ENCODE peak calls at places on chromosomes 3 and 15, in four cellular contexts. One of them, this sample, is unnamed.

GRCh38 chr3:46566040-46566631 is at the start of gene LRRC2:
- DNase-seq in stomach: peak
- DNase-seq in K562: no peak
- DNase-seq in esophagus muscularis mucosa: no peak
- DNase-seq in this sample: no peak

GRCh38 chr15:78992416-78993256 is 47.8 kb upstream of the CTSH start:
- DNase-seq in stomach: no peak
- DNase-seq in K562: no peak
- DNase-seq in esophagus muscularis mucosa: no peak
- DNase-seq in this sample: peak

GRCh38 chr3:123920383-123920782 is 36.3 kb upstream of the MYLK start:
- DNase-seq in stomach: no peak
- DNase-seq in K562: no peak
- DNase-seq in esophagus muscularis mucosa: no peak
- DNase-seq in this sample: no peak

GRCh38 chr3:189664311-189664710 is 33.1 kb downstream of the TP63 start:
- DNase-seq in stomach: no peak
- DNase-seq in K562: no peak
- DNase-seq in esophagus muscularis mucosa: no peak
- DNase-seq in this sample: no peak

GRCh38 chr15:67433495-67434099 is 87.3 kb upstream of the C15orf61 start:
- DNase-seq in stomach: peak
- DNase-seq in K562: peak
- DNase-seq in esophagus muscularis mucosa: no peak
- DNase-seq in this sample: peak

GRCh38 chr3:50616003-50616769 is 765 bp upstream of the MAPKAPK3 start:
- DNase-seq in stomach: peak
- DNase-seq in K562: peak
- DNase-seq in esophagus muscularis mucosa: peak
- DNase-seq in this sample: peak

GRCh38 chr3:64351713-64352595 is 126.7 kb upstream of the PRICKLE2 start:
- DNase-seq in stomach: peak
- DNase-seq in K562: no peak
- DNase-seq in esophagus muscularis mucosa: peak
- DNase-seq in this sample: no peak

GRCh38 chr3:122466701-122467240 is 48.0 kb downstream of the KPNA1 start:
- DNase-seq in stomach: no peak
- DNase-seq in K562: no peak
- DNase-seq in esophagus muscularis mucosa: no peak
- DNase-seq in this sample: no peak

GRCh38 chr15:80783275-80783674 is 4.1 kb downstream of the CEMIP start:
- DNase-seq in stomach: no peak
- DNase-seq in K562: no peak
- DNase-seq in esophagus muscularis mucosa: no peak
- DNase-seq in this sample: no peak

GRCh38 chr15:99432271-99433025 is 133.3 kb upstream of the MEF2A start:
- DNase-seq in stomach: no peak
- DNase-seq in K562: no peak
- DNase-seq in esophagus muscularis mucosa: no peak
- DNase-seq in this sample: no peak

GRCh38 chr3:194879126-194879887 is 193.6 kb downstream of the FAM43A start:
- DNase-seq in stomach: no peak
- DNase-seq in K562: no peak
- DNase-seq in esophagus muscularis mucosa: peak
- DNase-seq in this sample: no peak

GRCh38 chr3:32451049-32451659 is 51.5 kb downstream of the CMTM6 start:
- DNase-seq in stomach: peak
- DNase-seq in K562: no peak
- DNase-seq in esophagus muscularis mucosa: peak
- DNase-seq in this sample: no peak

GRCh38 chr3:129001101-129001816 is at the start of gene EFCC1:
- DNase-seq in stomach: no peak
- DNase-seq in K562: peak
- DNase-seq in esophagus muscularis mucosa: no peak
- DNase-seq in this sample: peak

GRCh38 chr3:122577409-122578028 is at the start of gene PARP15:
- DNase-seq in stomach: no peak
- DNase-seq in K562: no peak
- DNase-seq in esophagus muscularis mucosa: no peak
- DNase-seq in this sample: no peak

GRCh38 chr3:113697192-113698090 is 999 bp upstream of the USF3 start:
- DNase-seq in stomach: no peak
- DNase-seq in K562: no peak
- DNase-seq in esophagus muscularis mucosa: no peak
- DNase-seq in this sample: no peak

GRCh38 chr3:13057641-13058040 is 15.6 kb downstream of the IQSEC1 start:
- DNase-seq in stomach: no peak
- DNase-seq in K562: no peak
- DNase-seq in esophagus muscularis mucosa: no peak
- DNase-seq in this sample: no peak
- TF ChIP-seq EP300 in stomach: no peak
- TF ChIP-seq EP300 in K562: no peak
- TF ChIP-seq EP300 in esophagus muscularis mucosa: no peak
- TF ChIP-seq EP300 in this sample: no peak

GRCh38 chr3:39140341-39140971 is 12.9 kb downstream of the CSRNP1 start:
- DNase-seq in stomach: no peak
- DNase-seq in K562: no peak
- DNase-seq in esophagus muscularis mucosa: no peak
- DNase-seq in this sample: no peak

GRCh38 chr3:39139442-39139841 is 13.9 kb downstream of the CSRNP1 start:
- DNase-seq in stomach: no peak
- DNase-seq in K562: no peak
- DNase-seq in esophagus muscularis mucosa: no peak
- DNase-seq in this sample: no peak

GRCh38 chr3:39143051-39143885 is 10.1 kb downstream of the CSRNP1 start:
- DNase-seq in stomach: no peak
- DNase-seq in K562: no peak
- DNase-seq in esophagus muscularis mucosa: no peak
- DNase-seq in this sample: no peak

GRCh38 chr3:39142067-39142466 is 11.3 kb downstream of the CSRNP1 start:
- DNase-seq in stomach: peak
- DNase-seq in K562: no peak
- DNase-seq in esophagus muscularis mucosa: no peak
- DNase-seq in this sample: no peak

GRCh38 chr3:39141211-39141995 is 12.0 kb downstream of the CSRNP1 start:
- DNase-seq in stomach: peak
- DNase-seq in K562: no peak
- DNase-seq in esophagus muscularis mucosa: no peak
- DNase-seq in this sample: no peak
- TF ChIP-seq POLR2A in stomach: no peak
- TF ChIP-seq POLR2A in K562: peak
- TF ChIP-seq POLR2A in esophagus muscularis mucosa: no peak
- TF ChIP-seq POLR2A in this sample: no peak

DNA sequence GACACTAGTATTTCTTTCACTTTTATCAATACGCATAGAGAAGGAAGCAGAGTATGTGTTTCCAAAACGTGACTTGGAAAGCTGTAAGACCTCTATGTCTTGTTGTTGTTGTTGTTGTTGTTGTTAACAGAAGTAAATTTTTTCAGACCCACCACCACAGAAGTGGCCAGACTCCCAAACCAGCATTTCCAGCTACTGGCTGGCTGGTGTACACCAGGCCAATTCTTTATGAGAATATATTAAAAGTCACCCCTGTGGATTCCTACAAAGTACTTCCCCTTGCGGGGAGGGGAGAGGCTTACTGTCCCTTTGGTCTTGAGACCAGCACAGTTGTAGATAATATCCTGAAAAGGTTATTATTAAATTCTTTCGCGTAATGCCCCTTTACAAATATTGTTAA is 1.6 kb upstream of the FOXP1 start:
- DNase-seq in stomach: no peak
- DNase-seq in K562: peak
- DNase-seq in esophagus muscularis mucosa: peak
- DNase-seq in this sample: no peak
- TF ChIP-seq CTCF in stomach: no peak
- TF ChIP-seq CTCF in K562: no peak
- TF ChIP-seq CTCF in esophagus muscularis mucosa: peak
- TF ChIP-seq CTCF in this sample: no peak

DNA sequence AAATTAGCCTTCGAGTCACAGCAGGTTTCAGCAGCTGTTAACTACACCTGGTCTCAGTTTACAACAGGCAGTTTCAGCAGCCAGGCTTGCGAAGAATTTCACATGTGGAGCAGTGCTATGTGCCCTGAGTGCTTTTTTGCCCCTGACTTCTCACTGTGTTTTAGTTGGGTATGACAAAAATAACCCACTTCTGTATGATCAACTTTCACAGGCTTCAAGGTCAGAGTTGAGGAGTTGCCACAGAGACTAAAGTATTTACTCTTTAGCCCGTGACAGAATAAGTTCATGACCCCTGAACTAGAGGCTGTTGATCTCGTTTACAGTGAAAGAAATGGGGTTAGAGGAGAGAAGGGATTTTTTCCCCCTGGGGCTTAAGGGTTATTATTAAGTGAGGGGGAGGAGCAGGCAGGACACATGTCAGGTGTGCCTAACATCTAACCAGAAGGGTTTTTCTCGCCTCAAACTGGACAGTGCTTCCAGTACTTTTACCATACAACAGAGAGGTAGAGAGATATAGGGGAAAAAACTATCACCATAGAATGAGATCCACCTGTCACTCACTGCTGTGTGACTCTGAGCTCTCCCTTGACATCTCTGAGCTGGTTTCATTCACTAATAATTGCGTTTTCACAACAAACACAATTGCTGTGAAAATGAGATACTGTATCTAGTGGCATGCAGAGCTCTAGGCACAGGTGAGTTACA is 14.0 kb upstream of the TOPBP1 start:
- DNase-seq in stomach: no peak
- DNase-seq in K562: no peak
- DNase-seq in esophagus muscularis mucosa: no peak
- DNase-seq in this sample: no peak
- TF ChIP-seq EP300 in stomach: no peak
- TF ChIP-seq EP300 in K562: no peak
- TF ChIP-seq EP300 in esophagus muscularis mucosa: no peak
- TF ChIP-seq EP300 in this sample: no peak